ENCODE peak calls at places on chromosomes 4 and X, in four cellular contexts. C, B, M and D are unnamed samples.

GRCh38 chrX:118637997-118638396 is 89.4 kb upstream of the IL13RA1 start:
- DNase-seq in C (no peak), B (no peak), M (no peak), D (peak)

GRCh38 chr4:86818211-86818610 is 31.0 kb downstream of the SLC10A6 start:
- DNase-seq in C (no peak), B (no peak), M (no peak), D (peak)

GRCh38 chrX:9465380-9466114 is 689 bp downstream of the TBL1X start:
- DNase-seq in C (peak), B (peak), M (no peak), D (no peak)

GRCh38 chrX:21658746-21659145 is 616 bp upstream of the KLHL34 start:
- DNase-seq in C (peak), B (peak), M (no peak), D (no peak)

GRCh38 chr4:52865305-52865704 is 3.2 kb downstream of the RASL11B start:
- DNase-seq in C (no peak), B (no peak), M (no peak), D (no peak)

GRCh38 chr4:47419296-47419695 is 44.2 kb downstream of the COMMD8 start:
- DNase-seq in C (no peak), B (no peak), M (no peak), D (no peak)

GRCh38 chr4:35760706-35761278 is 483.5 kb downstream of the ARAP2 start:
- DNase-seq in C (no peak), B (no peak), M (no peak), D (no peak)

GRCh38 chr4:150253965-150254364 is 175.7 kb downstream of the DCLK2 start:
- DNase-seq in C (no peak), B (no peak), M (no peak), D (no peak)

GRCh38 chr4:147831452-147832192 is 99.7 kb downstream of the ARHGAP10 start:
- DNase-seq in C (no peak), B (no peak), M (peak), D (peak)

GRCh38 chr4:168408620-168409019 is 71.7 kb downstream of the DDX60L start:
- DNase-seq in C (peak), B (no peak), M (peak), D (peak)

GRCh38 chr4:8886625-8887406 is 15.2 kb upstream of the HMX1 start:
- DNase-seq in C (no peak), B (no peak), M (no peak), D (no peak)

GRCh38 chr4:119050501-119051090 is 85.0 kb upstream of the MYOZ2 start:
- DNase-seq in C (no peak), B (no peak), M (no peak), D (peak)

GRCh38 chr4:868421-868820 is 42.5 kb upstream of the CPLX1 start:
- DNase-seq in C (no peak), B (no peak), M (no peak), D (no peak)

GRCh38 chr4:5963611-5964010 is 54.6 kb downstream of the C4orf50 start:
- DNase-seq in C (no peak), B (no peak), M (no peak), D (no peak)

GRCh38 chrX:41526925-41527324 is 79.8 kb downstream of the NYX start:
- DNase-seq in C (no peak), B (no peak), M (no peak), D (peak)

DNA sequence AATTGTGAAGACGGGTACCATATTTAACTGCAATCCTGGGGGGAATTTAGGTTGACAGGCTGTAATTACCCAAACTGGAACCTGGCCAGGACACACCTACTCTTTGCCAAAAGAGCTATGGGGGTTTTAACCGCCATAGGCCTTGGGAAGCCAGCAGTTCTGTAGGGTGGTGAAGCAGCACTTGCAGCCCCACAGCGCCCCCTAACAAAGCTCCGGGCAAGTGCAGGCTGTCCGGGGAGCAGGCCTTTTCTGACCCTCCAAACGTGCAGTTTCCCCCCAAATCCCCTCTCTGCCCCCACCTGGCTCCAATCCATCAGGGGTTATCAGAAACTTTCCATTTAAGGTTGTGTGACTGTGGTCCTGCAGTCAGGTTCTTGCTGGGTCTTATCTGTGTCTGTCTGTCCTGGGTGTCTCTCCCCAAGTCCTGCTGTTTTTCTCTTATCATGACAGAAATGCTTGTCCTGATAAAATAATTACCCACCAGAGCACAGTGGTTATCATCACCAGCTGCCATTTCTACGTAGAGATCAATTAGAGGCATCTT is 350.9 kb downstream of the MID1IP1 start:
- DNase-seq in C (no peak), B (peak), M (no peak), D (peak)
- TF ChIP-seq CTCF in C (peak), B (no peak), M (peak), D (peak)

DNA sequence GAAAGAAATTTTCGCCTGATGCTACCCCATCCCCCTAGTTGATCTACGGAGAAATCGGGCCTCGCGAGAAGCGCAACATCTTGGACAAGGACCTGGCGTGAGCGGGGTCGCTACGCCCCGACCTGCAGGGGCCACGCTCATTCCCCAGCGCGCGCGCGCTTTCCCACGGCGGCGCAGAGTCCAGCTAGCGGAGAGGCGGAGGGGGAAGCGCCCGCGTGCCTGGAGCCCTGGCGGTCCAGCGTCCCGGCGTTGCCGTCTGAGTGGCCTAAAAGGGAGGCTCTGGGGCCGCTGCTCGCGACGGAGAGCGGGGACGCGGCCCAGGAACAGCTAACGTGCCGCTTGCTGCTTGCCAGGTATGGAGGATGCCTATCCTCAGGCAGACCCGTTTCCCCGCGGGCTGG is 6.0 kb upstream of the SOX3 start:
- DNase-seq in C (no peak), B (no peak), M (no peak), D (no peak)
- H3K4me3 ChIP-seq in C (no peak), B (no peak), M (no peak), D (no peak)

DNA sequence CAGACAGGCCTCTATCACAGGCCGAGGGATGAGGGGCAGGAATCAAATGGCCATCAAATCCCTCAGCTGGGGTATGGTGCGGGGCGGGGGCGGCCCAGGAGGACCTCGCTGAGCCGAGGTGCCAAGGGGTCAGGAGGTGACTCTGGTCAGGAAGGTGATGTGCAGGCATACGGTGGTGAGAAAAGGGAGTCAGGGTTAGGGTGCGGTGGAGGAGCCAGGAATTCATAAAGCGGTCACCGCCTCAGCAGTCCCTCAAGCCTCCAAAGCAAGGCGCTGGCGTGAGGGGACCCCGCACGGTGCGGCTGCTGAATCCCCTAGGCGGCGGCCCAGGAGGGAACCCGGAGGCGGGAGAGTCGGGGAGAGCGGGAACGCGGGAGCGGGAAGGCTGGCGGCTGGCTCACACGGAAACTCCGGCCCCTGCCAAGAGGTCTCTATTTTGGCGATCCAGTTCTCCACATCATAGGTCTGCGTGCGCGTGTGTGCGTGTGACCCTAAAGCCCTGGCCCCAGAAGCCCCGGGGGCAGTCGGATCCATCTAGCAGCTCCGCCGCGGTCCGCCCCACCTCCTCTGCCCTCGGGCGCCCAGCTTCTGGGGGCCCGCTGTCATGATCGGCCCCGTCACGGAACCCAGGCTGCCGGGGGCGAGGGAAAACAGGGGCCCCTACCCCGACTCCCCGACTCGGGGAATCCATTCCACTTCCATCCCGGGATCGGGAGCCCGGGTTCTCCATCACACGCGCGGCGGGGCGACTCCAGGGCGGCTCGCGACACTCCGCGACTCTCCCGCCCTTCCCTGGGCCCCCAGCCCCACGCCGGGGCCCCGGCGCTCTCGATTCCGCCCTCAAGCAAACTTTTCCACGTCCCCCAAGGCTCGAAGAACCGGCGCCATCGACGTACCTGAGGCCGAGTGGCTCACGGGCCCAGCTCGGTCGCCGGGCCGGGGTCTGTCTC is 593 bp downstream of the ELF4 start:
- DNase-seq in C (peak), B (peak), M (no peak), D (no peak)
- TF ChIP-seq CTCF in C (no peak), B (no peak), M (no peak), D (no peak)

DNA sequence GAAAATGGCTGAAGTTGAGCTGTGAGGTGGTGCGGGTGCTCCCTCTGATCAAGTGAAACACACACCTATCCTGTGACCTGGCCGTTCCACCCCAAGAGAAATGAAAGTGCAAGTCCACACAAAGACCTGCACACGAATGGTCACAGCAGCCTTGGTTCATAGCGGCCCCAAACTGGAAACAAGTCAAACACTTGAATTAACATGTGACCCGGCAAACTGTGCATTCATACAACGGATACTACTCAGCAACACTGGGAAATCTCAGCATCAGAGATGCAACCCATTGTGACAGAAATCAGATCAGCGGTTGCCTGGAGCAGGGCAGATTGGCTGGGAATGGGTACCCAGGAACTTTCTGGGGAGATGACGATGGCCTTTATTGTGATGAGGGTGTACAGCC is 7.6 kb downstream of the G6PD start:
- DNase-seq in C (no peak), B (no peak), M (no peak), D (no peak)
- H3K4me3 ChIP-seq in C (no peak), B (no peak), M (no peak), D (no peak)

GRCh38 chr4:153759407-153760226 is at the start of gene RNF175:
- DNase-seq in C (peak), B (peak), M (no peak), D (no peak)

GRCh38 chr4:153764611-153765368 is 5.0 kb upstream of the RNF175 start:
- DNase-seq in C (no peak), B (no peak), M (no peak), D (peak)

GRCh38 chr4:153765836-153766235 is 6.0 kb upstream of the RNF175 start:
- DNase-seq in C (no peak), B (no peak), M (no peak), D (no peak)

GRCh38 chr4:153766758-153767157 is 6.9 kb upstream of the RNF175 start:
- DNase-seq in C (no peak), B (no peak), M (no peak), D (no peak)

GRCh38 chr4:153763404-153763803 is 3.6 kb upstream of the RNF175 start:
- DNase-seq in C (no peak), B (no peak), M (no peak), D (no peak)
- TF ChIP-seq CTCF in C (no peak), B (no peak), M (no peak), D (peak)

GRCh38 chr4:2060578-2061207 is 1.6 kb downstream of the NAT8L start:
- DNase-seq in C (peak), B (no peak), M (no peak), D (no peak)
- H3K4me3 ChIP-seq in C (peak), B (no peak), M (no peak), D (no peak)